ENCODE peak calls at places on chromosomes 4 and X, in five cellular contexts. One of them, this sample, is unnamed.
A peak's percentile ranks its signal among the peaks of the same experiment; 100 is the strongest.

GRCh38 chr4:54658321-54659093 is 750 bp downstream of the KIT start:
- DNase-seq in K562: peak; percentile 76
- DNase-seq in GM12878: no peak
- DNase-seq in SK-N-SH: peak; percentile 78
- DNase-seq in HepG2: peak; percentile 14
- DNase-seq in this sample: peak; percentile 59

GRCh38 chrX:98405376-98405775 is 1521.7 kb downstream of the RPA4 start:
- DNase-seq in K562: no peak
- DNase-seq in GM12878: no peak
- DNase-seq in SK-N-SH: no peak
- DNase-seq in HepG2: no peak
- DNase-seq in this sample: no peak

GRCh38 chrX:45344597-45344996 is 143.9 kb upstream of the DIPK2B start:
- DNase-seq in K562: no peak
- DNase-seq in GM12878: no peak
- DNase-seq in SK-N-SH: no peak
- DNase-seq in HepG2: no peak
- DNase-seq in this sample: no peak

GRCh38 chrX:129006491-129006890 is 516.8 kb downstream of the SMARCA1 start:
- DNase-seq in K562: no peak
- DNase-seq in GM12878: no peak
- DNase-seq in SK-N-SH: no peak
- DNase-seq in HepG2: no peak
- DNase-seq in this sample: no peak

GRCh38 chr4:108008721-108009120 is 19.0 kb downstream of the HADH start:
- DNase-seq in K562: no peak
- DNase-seq in GM12878: no peak
- DNase-seq in SK-N-SH: no peak
- DNase-seq in HepG2: no peak
- DNase-seq in this sample: no peak

GRCh38 chrX:96407501-96407900 is 277.1 kb upstream of the DIAPH2 start:
- DNase-seq in K562: no peak
- DNase-seq in GM12878: no peak
- DNase-seq in SK-N-SH: no peak
- DNase-seq in HepG2: peak; percentile 19
- DNase-seq in this sample: no peak

GRCh38 chr4:177442623-177443155 is 452 bp upstream of the AGA start:
- DNase-seq in K562: peak; percentile 20
- DNase-seq in GM12878: peak; percentile 38
- DNase-seq in SK-N-SH: peak; percentile 16
- DNase-seq in HepG2: peak; percentile 8
- DNase-seq in this sample: peak; percentile 7

GRCh38 chrX:151370906-151371305 is 26.1 kb upstream of the VMA21 start:
- DNase-seq in K562: peak; percentile 5
- DNase-seq in GM12878: no peak
- DNase-seq in SK-N-SH: peak; percentile 32
- DNase-seq in HepG2: peak; percentile 1
- DNase-seq in this sample: peak; percentile 50

GRCh38 chrX:133482345-133483041 is 67.2 kb upstream of the GPC4 start:
- DNase-seq in K562: no peak
- DNase-seq in GM12878: no peak
- DNase-seq in SK-N-SH: no peak
- DNase-seq in HepG2: no peak
- DNase-seq in this sample: no peak

GRCh38 chr4:147830987-147831386 is 99.1 kb downstream of the ARHGAP10 start:
- DNase-seq in K562: no peak
- DNase-seq in GM12878: no peak
- DNase-seq in SK-N-SH: no peak
- DNase-seq in HepG2: no peak
- DNase-seq in this sample: no peak

GRCh38 chr4:24473309-24473721 is 111.0 kb downstream of the DHX15 start:
- DNase-seq in K562: peak; percentile 20
- DNase-seq in GM12878: no peak
- DNase-seq in SK-N-SH: peak; percentile 25
- DNase-seq in HepG2: no peak
- DNase-seq in this sample: peak; percentile 12

GRCh38 chr4:110639207-110640092 is 16.6 kb upstream of the PITX2 start:
- DNase-seq in K562: no peak
- DNase-seq in GM12878: no peak
- DNase-seq in SK-N-SH: no peak
- DNase-seq in HepG2: no peak
- DNase-seq in this sample: no peak

GRCh38 chr4:8274772-8275241 is 5.3 kb downstream of the HTRA3 start:
- DNase-seq in K562: peak; percentile 16
- DNase-seq in GM12878: no peak
- DNase-seq in SK-N-SH: peak; percentile 95
- DNase-seq in HepG2: no peak
- DNase-seq in this sample: no peak

GRCh38 chr4:74096265-74096980 is 2.6 kb downstream of the CXCL2 start:
- DNase-seq in K562: peak; percentile 74
- DNase-seq in GM12878: no peak
- DNase-seq in SK-N-SH: no peak
- DNase-seq in HepG2: no peak
- DNase-seq in this sample: no peak

GRCh38 chrX:19906293-19906692 is 18.9 kb upstream of the SH3KBP1 start:
- DNase-seq in K562: no peak
- DNase-seq in GM12878: no peak
- DNase-seq in SK-N-SH: no peak
- DNase-seq in HepG2: no peak
- DNase-seq in this sample: no peak

GRCh38 chrX:136250191-136251041 is 784 bp downstream of the MAP7D3 start:
- DNase-seq in K562: peak; percentile 27
- DNase-seq in GM12878: no peak
- DNase-seq in SK-N-SH: no peak
- DNase-seq in HepG2: no peak
- DNase-seq in this sample: peak; percentile 41

GRCh38 chr4:111579767-111580166 is 565.5 kb upstream of the FAM241A start:
- DNase-seq in K562: no peak
- DNase-seq in GM12878: no peak
- DNase-seq in SK-N-SH: no peak
- DNase-seq in HepG2: no peak
- DNase-seq in this sample: no peak

GRCh38 chr4:102717448-102718092 is 43.2 kb downstream of the MANBA start:
- DNase-seq in K562: no peak
- DNase-seq in GM12878: no peak
- DNase-seq in SK-N-SH: no peak
- DNase-seq in HepG2: peak; percentile 73
- DNase-seq in this sample: no peak

GRCh38 chr4:73445383-73446335 is 9.6 kb downstream of the AFP start:
- DNase-seq in K562: no peak
- DNase-seq in GM12878: no peak
- DNase-seq in SK-N-SH: no peak
- DNase-seq in HepG2: no peak
- DNase-seq in this sample: no peak

GRCh38 chrX:37603938-37604409 is 32.5 kb downstream of the LANCL3 start:
- DNase-seq in K562: no peak
- DNase-seq in GM12878: peak; percentile 2
- DNase-seq in SK-N-SH: no peak
- DNase-seq in HepG2: no peak
- DNase-seq in this sample: no peak

GRCh38 chr4:47312170-47312569 is 151.3 kb downstream of the COMMD8 start:
- DNase-seq in K562: no peak
- DNase-seq in GM12878: no peak
- DNase-seq in SK-N-SH: no peak
- DNase-seq in HepG2: no peak
- DNase-seq in this sample: no peak

GRCh38 chrX:9785944-9786741 is at the start of gene SHROOM2:
- DNase-seq in K562: no peak
- DNase-seq in GM12878: no peak
- DNase-seq in SK-N-SH: peak; percentile 72
- DNase-seq in HepG2: no peak
- DNase-seq in this sample: peak; percentile 33
- TF ChIP-seq FOXM1 in K562: no peak
- TF ChIP-seq FOXM1 in GM12878: no peak
- TF ChIP-seq FOXM1 in SK-N-SH: no peak
- TF ChIP-seq FOXM1 in HepG2: no peak
- TF ChIP-seq FOXM1 in this sample: no peak

GRCh38 chr4:165516281-165516833 is 137.5 kb downstream of the CPE start:
- DNase-seq in K562: no peak
- DNase-seq in GM12878: no peak
- DNase-seq in SK-N-SH: no peak
- DNase-seq in HepG2: no peak
- DNase-seq in this sample: no peak

GRCh38 chr4:165508372-165509120 is 129.7 kb downstream of the CPE start:
- DNase-seq in K562: no peak
- DNase-seq in GM12878: no peak
- DNase-seq in SK-N-SH: no peak
- DNase-seq in HepG2: peak; percentile 24
- DNase-seq in this sample: no peak

GRCh38 chr4:165515201-165515600 is 136.4 kb downstream of the CPE start:
- DNase-seq in K562: no peak
- DNase-seq in GM12878: no peak
- DNase-seq in SK-N-SH: no peak
- DNase-seq in HepG2: no peak
- DNase-seq in this sample: no peak

GRCh38 chr4:165514739-165515138 is 135.9 kb downstream of the CPE start:
- DNase-seq in K562: no peak
- DNase-seq in GM12878: no peak
- DNase-seq in SK-N-SH: no peak
- DNase-seq in HepG2: no peak
- DNase-seq in this sample: no peak

GRCh38 chr4:165512464-165512863 is 133.7 kb downstream of the CPE start:
- DNase-seq in K562: no peak
- DNase-seq in GM12878: no peak
- DNase-seq in SK-N-SH: no peak
- DNase-seq in HepG2: no peak
- DNase-seq in this sample: no peak
- TF ChIP-seq FOXM1 in K562: no peak
- TF ChIP-seq FOXM1 in GM12878: no peak
- TF ChIP-seq FOXM1 in SK-N-SH: no peak
- TF ChIP-seq FOXM1 in HepG2: no peak
- TF ChIP-seq FOXM1 in this sample: no peak

DNA sequence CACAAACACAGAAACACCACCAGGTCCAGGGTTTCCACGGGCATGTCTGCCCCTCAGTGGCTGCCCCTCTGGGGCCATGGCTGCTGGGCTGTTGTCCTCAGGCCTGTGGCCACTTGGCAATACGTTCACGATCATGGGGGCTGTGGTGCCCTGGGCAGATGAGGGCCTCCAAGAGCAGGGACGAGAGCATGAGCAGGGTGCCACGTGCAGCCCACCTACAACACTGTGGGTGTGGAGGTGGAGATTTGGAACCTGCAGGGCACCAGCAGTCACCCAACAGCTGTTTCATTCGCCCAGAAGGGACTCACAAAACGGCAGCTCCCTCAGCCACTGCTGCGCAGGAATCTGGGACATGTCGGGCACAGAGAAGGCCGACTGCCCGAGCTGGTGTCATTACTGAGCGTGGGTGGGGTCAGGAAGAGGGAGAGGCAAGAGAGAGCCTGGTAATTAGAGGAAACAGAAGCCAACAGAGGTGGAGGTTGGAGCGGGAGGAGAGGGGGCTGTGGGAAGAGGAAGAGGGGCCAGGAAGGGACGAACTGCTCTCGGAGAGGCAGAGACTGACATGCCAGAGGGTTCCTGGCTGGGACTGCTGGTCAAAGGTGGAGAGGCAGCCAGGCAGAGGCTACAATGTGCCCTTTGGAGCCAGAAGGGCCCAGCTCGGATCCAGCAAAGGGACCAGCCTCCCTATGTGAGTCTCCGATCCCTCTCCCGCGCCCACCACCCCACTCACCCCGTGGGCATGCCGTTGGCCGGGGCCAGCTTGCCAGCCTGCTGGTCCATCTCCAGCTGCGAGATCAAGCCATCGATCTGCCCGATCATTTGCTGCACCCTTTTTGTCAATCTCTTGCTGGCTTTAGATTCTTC is 23.1 kb downstream of the FGFR3 start:
- DNase-seq in K562: no peak
- DNase-seq in GM12878: no peak
- DNase-seq in SK-N-SH: no peak
- DNase-seq in HepG2: no peak
- DNase-seq in this sample: no peak
- TF ChIP-seq FOXM1 in K562: no peak
- TF ChIP-seq FOXM1 in GM12878: no peak
- TF ChIP-seq FOXM1 in SK-N-SH: no peak
- TF ChIP-seq FOXM1 in HepG2: no peak
- TF ChIP-seq FOXM1 in this sample: no peak

GRCh38 chr4:94577136-94577535 is 125.4 kb downstream of the PDLIM5 start:
- DNase-seq in K562: no peak
- DNase-seq in GM12878: no peak
- DNase-seq in SK-N-SH: peak; percentile 39
- DNase-seq in HepG2: no peak
- DNase-seq in this sample: no peak
- TF ChIP-seq FOXM1 in K562: no peak
- TF ChIP-seq FOXM1 in GM12878: no peak
- TF ChIP-seq FOXM1 in SK-N-SH: no peak
- TF ChIP-seq FOXM1 in HepG2: no peak
- TF ChIP-seq FOXM1 in this sample: no peak

GRCh38 chrX:48936429-48937064 is 17.7 kb upstream of the PIM2 start:
- DNase-seq in K562: no peak
- DNase-seq in GM12878: no peak
- DNase-seq in SK-N-SH: no peak
- DNase-seq in HepG2: no peak
- DNase-seq in this sample: no peak
- TF ChIP-seq FOXM1 in K562: no peak
- TF ChIP-seq FOXM1 in GM12878: no peak
- TF ChIP-seq FOXM1 in SK-N-SH: no peak
- TF ChIP-seq FOXM1 in HepG2: no peak
- TF ChIP-seq FOXM1 in this sample: no peak

DNA sequence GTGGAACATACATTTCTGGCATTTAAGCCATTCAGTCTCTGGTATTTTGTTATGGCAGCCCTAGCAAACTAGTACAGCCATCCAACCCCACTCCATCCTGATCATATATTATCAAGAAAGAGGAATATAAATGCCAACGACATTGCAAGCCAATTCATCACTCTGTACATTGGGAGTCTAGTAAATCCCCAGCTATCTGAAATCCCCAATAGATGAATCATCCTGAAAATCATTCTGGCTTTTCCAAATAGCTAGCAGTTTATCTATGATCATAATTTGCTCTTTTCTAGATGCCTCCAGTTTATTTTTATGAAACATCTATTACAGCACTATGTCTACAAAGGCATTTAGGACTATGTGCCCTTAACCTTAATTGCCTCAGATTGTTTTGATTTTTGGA is 41.1 kb downstream of the FRMD7 start:
- DNase-seq in K562: no peak
- DNase-seq in GM12878: no peak
- DNase-seq in SK-N-SH: no peak
- DNase-seq in HepG2: no peak
- DNase-seq in this sample: no peak
- TF ChIP-seq FOXM1 in K562: no peak
- TF ChIP-seq FOXM1 in GM12878: no peak
- TF ChIP-seq FOXM1 in SK-N-SH: no peak
- TF ChIP-seq FOXM1 in HepG2: no peak
- TF ChIP-seq FOXM1 in this sample: no peak